ENCODE peak calls at places on chromosomes 4 and X, in eight cellular contexts. T is activated effector memory CD4-positive, alpha-beta T cell treated with Interleukin-2 at 50 U/mL for 16 hours; B is activated T-helper 1 cell treated with anti-CD3 and anti-CD28 coated beads, Interleukin-2, amount 50 U/mL, for 16 hours; A is stimulated activated CD4-positive, alpha-beta T cell treated with anti-CD3 and anti-CD28 coated beads, Interleukin-4, amount 100 ng/mL, for 4 hours; X is astrocyte of the spinal cord; L is SK-MEL-5; S is naive thymus-derived CD4-positive, alpha-beta T cell; G is hippocampal formation. P is an unnamed sample.

GRCh38 chrX:13266641-13267420 is 53.0 kb downstream of the ATXN3L start:
- DNase-seq in T (no peak), B (no peak), A (peak), X (peak), L (no peak), S (no peak), G (no peak), P (no peak)

GRCh38 chr4:165443276-165443675 is 64.5 kb downstream of the CPE start:
- DNase-seq in T (no peak), B (no peak), A (no peak), X (peak), L (no peak), S (no peak), G (no peak), P (no peak)

GRCh38 chrX:141632124-141632523 is 42.6 kb downstream of the SPANXA2 start:
- DNase-seq in T (no peak), B (no peak), A (no peak), X (peak), L (no peak), S (no peak), G (no peak), P (no peak)

GRCh38 chr4:66562276-66562806 is 892.1 kb upstream of the EPHA5 start:
- DNase-seq in T (no peak), B (no peak), A (no peak), X (peak), L (no peak), S (no peak), G (no peak), P (no peak)

GRCh38 chr4:147994076-147994475 is 262.2 kb downstream of the ARHGAP10 start:
- DNase-seq in T (no peak), B (no peak), A (no peak), X (peak), L (peak), S (no peak), G (no peak), P (no peak)

GRCh38 chrX:125132274-125132673 is 187.4 kb upstream of the TEX13C start:
- DNase-seq in T (no peak), B (no peak), A (no peak), X (no peak), L (peak), S (no peak), G (no peak), P (no peak)

GRCh38 chr4:101790521-101791188 is at the start of gene BANK1:
- DNase-seq in T (peak), B (no peak), A (peak), X (peak), L (no peak), S (peak), G (peak), P (peak)

GRCh38 chr4:173697840-173698239 is 167.8 kb upstream of the HAND2 start:
- DNase-seq in T (no peak), B (no peak), A (no peak), X (no peak), L (no peak), S (no peak), G (no peak), P (no peak)

GRCh38 chr4:89767924-89768323 is 69.0 kb downstream of the SNCA start:
- DNase-seq in T (no peak), B (no peak), A (no peak), X (no peak), L (no peak), S (no peak), G (no peak), P (no peak)

GRCh38 chr4:120653790-120654189 is 268.7 kb downstream of the PRDM5 start:
- DNase-seq in T (no peak), B (no peak), A (no peak), X (no peak), L (no peak), S (no peak), G (no peak), P (no peak)

GRCh38 chr4:64158648-64159326 is 250.5 kb downstream of the TECRL start:
- DNase-seq in T (no peak), B (no peak), A (peak), X (peak), L (peak), S (no peak), G (peak), P (peak)

GRCh38 chrX:133185938-133186337 is 32.2 kb downstream of the TFDP3 start:
- DNase-seq in T (no peak), B (no peak), A (no peak), X (no peak), L (no peak), S (no peak), G (no peak), P (no peak)

GRCh38 chr4:90145331-90145730 is 18.1 kb downstream of the CCSER1 start:
- DNase-seq in T (no peak), B (no peak), A (no peak), X (no peak), L (no peak), S (no peak), G (no peak), P (no peak)

GRCh38 chr4:80007745-80008149 is 65.3 kb downstream of the ANTXR2 start:
- DNase-seq in T (no peak), B (no peak), A (no peak), X (no peak), L (no peak), S (no peak), G (no peak), P (no peak)

GRCh38 chr4:87986508-87986907 is 11.0 kb downstream of the SPP1 start:
- DNase-seq in T (no peak), B (no peak), A (no peak), X (no peak), L (no peak), S (no peak), G (no peak), P (no peak)

GRCh38 chrX:41522071-41522470 is 74.9 kb downstream of the NYX start:
- DNase-seq in T (no peak), B (no peak), A (no peak), X (no peak), L (no peak), S (no peak), G (no peak), P (no peak)

GRCh38 chrX:131262738-131263679 is 26.1 kb downstream of the IGSF1 start:
- DNase-seq in T (no peak), B (no peak), A (no peak), X (no peak), L (peak), S (no peak), G (no peak), P (no peak)

GRCh38 chr4:128825226-128825625 is 15.7 kb downstream of the JADE1 start:
- DNase-seq in T (no peak), B (no peak), A (no peak), X (no peak), L (no peak), S (no peak), G (no peak), P (no peak)

GRCh38 chr4:10205223-10205622 is 88.6 kb upstream of the WDR1 start:
- DNase-seq in T (no peak), B (no peak), A (no peak), X (no peak), L (peak), S (no peak), G (no peak), P (no peak)

GRCh38 chrX:68829594-68830485 is 1.0 kb downstream of the EFNB1 start:
- DNase-seq in T (no peak), B (no peak), A (no peak), X (peak), L (no peak), S (no peak), G (no peak), P (peak)

GRCh38 chr4:67539830-67540229 is 5.5 kb downstream of the CENPC start:
- DNase-seq in T (no peak), B (no peak), A (no peak), X (no peak), L (no peak), S (no peak), G (no peak), P (no peak)

GRCh38 chrX:18992829-18993228 is 8.9 kb upstream of the PHKA2 start:
- DNase-seq in T (no peak), B (no peak), A (no peak), X (no peak), L (no peak), S (no peak), G (no peak), P (no peak)

GRCh38 chr4:8297691-8298485 is 28.3 kb downstream of the HTRA3 start:
- DNase-seq in T (no peak), B (no peak), A (no peak), X (no peak), L (no peak), S (no peak), G (no peak), P (peak)

GRCh38 chrX:72366746-72367145 is 61.0 kb upstream of the CITED1 start:
- DNase-seq in T (no peak), B (no peak), A (no peak), X (no peak), L (no peak), S (no peak), G (peak), P (no peak)

GRCh38 chr4:124589827-124590226 is 122.7 kb downstream of the ANKRD50 start:
- DNase-seq in T (no peak), B (no peak), A (no peak), X (no peak), L (no peak), S (no peak), G (no peak), P (no peak)

GRCh38 chr4:137707626-137708025 is 175.3 kb upstream of the PCDH18 start:
- DNase-seq in T (no peak), B (no peak), A (no peak), X (peak), L (no peak), S (no peak), G (no peak), P (no peak)

GRCh38 chr4:36824682-36825081 is 419.9 kb upstream of the NWD2 start:
- DNase-seq in T (no peak), B (no peak), A (no peak), X (no peak), L (peak), S (no peak), G (no peak), P (no peak)

GRCh38 chrX:30938295-30938694 is 49.2 kb upstream of the TAB3 start:
- DNase-seq in T (no peak), B (no peak), A (no peak), X (no peak), L (no peak), S (no peak), G (no peak), P (no peak)

GRCh38 chr4:123325241-123325681 is 71.3 kb upstream of the SPRY1 start:
- DNase-seq in T (no peak), B (no peak), A (no peak), X (peak), L (no peak), S (no peak), G (no peak), P (no peak)

GRCh38 chr4:113293043-113293560 is 243.6 kb downstream of the ANK2 start:
- DNase-seq in T (no peak), B (no peak), A (no peak), X (peak), L (no peak), S (no peak), G (peak), P (no peak)